ENCODE peak calls at places on chromosomes 11 and 22, in seven cellular contexts. U is COR-L47; P is nephron progenitor cell; J is BJ; M is effector memory CD8-positive, alpha-beta T cell; X is left ventricle myocardium inferior; C is astrocyte of the hippocampus. Y is an unnamed sample.

GRCh38 chr11:20008190-20008801 is 152.0 kb downstream of the DBX1 start:
- DNase-seq in U (no peak), P (no peak), J (no peak), M (no peak), X (no peak), C (no peak), Y (no peak)

GRCh38 chr22:36369922-36370781 is 17.6 kb downstream of the MYH9 start:
- DNase-seq in U (peak), P (no peak), J (no peak), M (no peak), X (peak), C (peak), Y (no peak)

GRCh38 chr11:113014262-113014661 is 53.0 kb downstream of the NCAM1 start:
- DNase-seq in U (peak), P (peak), J (no peak), M (no peak), X (no peak), C (peak), Y (no peak)

GRCh38 chr22:19680911-19681862 is 33.1 kb upstream of the SEPTIN5 start:
- DNase-seq in U (no peak), P (no peak), J (no peak), M (no peak), X (no peak), C (no peak), Y (no peak)

GRCh38 chr11:88246680-88247079 is 71.4 kb upstream of the RAB38 start:
- DNase-seq in U (no peak), P (no peak), J (peak), M (no peak), X (no peak), C (peak), Y (peak)

GRCh38 chr11:104333977-104334376 is 170.0 kb upstream of the PDGFD start:
- DNase-seq in U (no peak), P (no peak), J (no peak), M (no peak), X (no peak), C (no peak), Y (no peak)

GRCh38 chr11:108561535-108561991 is 32.0 kb downstream of the EXPH5 start:
- DNase-seq in U (no peak), P (no peak), J (no peak), M (no peak), X (no peak), C (peak), Y (peak)

GRCh38 chr11:133977067-133977681 is 20.4 kb upstream of the IGSF9B start:
- DNase-seq in U (no peak), P (no peak), J (no peak), M (no peak), X (no peak), C (no peak), Y (no peak)

GRCh38 chr22:37260396-37260795 is 16.3 kb upstream of the RAC2 start:
- DNase-seq in U (no peak), P (no peak), J (no peak), M (no peak), X (no peak), C (no peak), Y (no peak)

GRCh38 chr22:23315341-23315917 is 135.1 kb downstream of the BCR start:
- DNase-seq in U (peak), P (peak), J (no peak), M (no peak), X (peak), C (peak), Y (no peak)

GRCh38 chr22:40512426-40513136 is 123.9 kb downstream of the MRTFA start:
- DNase-seq in U (no peak), P (no peak), J (peak), M (no peak), X (no peak), C (peak), Y (peak)

GRCh38 chr11:46251954-46252353 is 25.5 kb upstream of the CREB3L1 start:
- DNase-seq in U (no peak), P (no peak), J (no peak), M (no peak), X (no peak), C (no peak), Y (no peak)

GRCh38 chr11:1437500-1437899 is 47.8 kb downstream of the BRSK2 start:
- DNase-seq in U (no peak), P (no peak), J (no peak), M (no peak), X (peak), C (peak), Y (peak)

GRCh38 chr11:40129276-40129675 is 1330.2 kb downstream of the LRRC4C start:
- DNase-seq in U (no peak), P (peak), J (no peak), M (no peak), X (no peak), C (peak), Y (no peak)

GRCh38 chr11:132999519-132999918 is 532.8 kb downstream of the OPCML start:
- DNase-seq in U (no peak), P (no peak), J (no peak), M (no peak), X (no peak), C (peak), Y (no peak)

GRCh38 chr11:20162340-20162739 is 2.1 kb upstream of the DBX1 start:
- DNase-seq in U (no peak), P (no peak), J (no peak), M (no peak), X (no peak), C (no peak), Y (no peak)

GRCh38 chr11:134126197-134126822 is 57.4 kb downstream of the JAM3 start:
- DNase-seq in U (no peak), P (no peak), J (peak), M (no peak), X (no peak), C (peak), Y (no peak)

GRCh38 chr11:31875861-31876625 is 64.9 kb upstream of the PAX6 start:
- DNase-seq in U (no peak), P (peak), J (no peak), M (no peak), X (no peak), C (peak), Y (no peak)

GRCh38 chr11:67119577-67120391 is 721 bp downstream of the KDM2A start:
- DNase-seq in U (no peak), P (peak), J (no peak), M (peak), X (no peak), C (peak), Y (no peak)

GRCh38 chr11:14264966-14265365 is 94.0 kb downstream of the RRAS2 start:
- DNase-seq in U (no peak), P (no peak), J (no peak), M (no peak), X (no peak), C (no peak), Y (no peak)

GRCh38 chr22:46991666-46992065 is 229.2 kb downstream of the TBC1D22A start:
- DNase-seq in U (no peak), P (no peak), J (no peak), M (no peak), X (no peak), C (no peak), Y (no peak)

GRCh38 chr22:48492371-48493320 is 1335.0 kb downstream of the BRD1 start:
- DNase-seq in U (peak), P (peak), J (peak), M (peak), X (peak), C (peak), Y (peak)

GRCh38 chr11:35846874-35847273 is 97.0 kb upstream of the LDLRAD3 start:
- DNase-seq in U (no peak), P (no peak), J (no peak), M (no peak), X (no peak), C (no peak), Y (no peak)

GRCh38 chr22:45830531-45831245 is 146.3 kb downstream of the WNT7B start:
- DNase-seq in U (no peak), P (no peak), J (peak), M (no peak), X (no peak), C (peak), Y (peak)